ENCODE peak calls at places on chromosomes 3 and 15, in four cellular contexts. P is stomach, G is GM20000, Y is C1 segment of cervical spinal cord. J is an unnamed sample.

GRCh38 chr3:145981057-145981456 is 179.9 kb downstream of the PLOD2 start:
- DNase-seq in P (no peak), Y (no peak), G (no peak), J (no peak)

GRCh38 chr3:142086581-142087090 is 62.7 kb downstream of the TFDP2 start:
- DNase-seq in Y (no peak), P (no peak), G (no peak), J (no peak)

GRCh38 chr3:10417849-10418248 is 87.5 kb downstream of the ATP2B2 start:
- DNase-seq in G (peak), Y (no peak), P (no peak), J (no peak)

GRCh38 chr3:9970020-9970652 is 16.5 kb downstream of the EMC3 start:
- DNase-seq in G (no peak), P (no peak), Y (no peak), J (no peak)

GRCh38 chr3:129522953-129523352 is 5.5 kb upstream of the RHO start:
- DNase-seq in P (no peak), Y (no peak), G (no peak), J (no peak)

GRCh38 chr3:10354373-10355015 is 33.6 kb upstream of the SEC13 start:
- DNase-seq in G (no peak), P (no peak), Y (no peak), J (no peak)

GRCh38 chr3:58526124-58526957 is 10.6 kb downstream of the ACOX2 start:
- DNase-seq in Y (no peak), G (no peak), P (no peak), J (no peak)

GRCh38 chr3:13500133-13500885 is 20.2 kb downstream of the HDAC11 start:
- DNase-seq in P (no peak), Y (no peak), G (peak), J (peak)

GRCh38 chr15:101252836-101253235 is 988 bp upstream of the CHSY1 start:
- DNase-seq in P (no peak), Y (no peak), G (no peak), J (no peak)

GRCh38 chr3:191170097-191170496 is 28.9 kb upstream of the OSTN start:
- DNase-seq in G (no peak), Y (no peak), P (no peak), J (no peak)

GRCh38 chr3:126543457-126544090 is 15.2 kb downstream of the C3orf22 start:
- DNase-seq in P (peak), G (no peak), Y (no peak), J (no peak)

GRCh38 chr3:62103531-62103930 is 269.8 kb downstream of the FEZF2 start:
- DNase-seq in P (no peak), G (no peak), Y (no peak), J (no peak)

J was measured in H9.